ENCODE peak calls at places on chromosomes 13 and 19, in four cellular contexts. V is Peyer's patch, Q is fibroblast of pulmonary artery, W is A673. T is an unnamed sample.

GRCh38 chr13:112465251-112466131 is 89.3 kb downstream of the SPACA7 start:
- DNase-seq in V (no peak), Q (no peak), W (no peak), T (no peak)

GRCh38 chr19:3279306-3279705 is 54.8 kb downstream of the CELF5 start:
- DNase-seq in V (no peak), Q (no peak), W (no peak), T (no peak)

GRCh38 chr19:52070496-52070895 is 21.9 kb upstream of the ZNF432 start:
- DNase-seq in V (no peak), Q (peak; percentile 60), W (no peak), T (no peak)

GRCh38 chr19:46069841-46070341 is 29.1 kb upstream of the IGFL4 start:
- DNase-seq in V (no peak), Q (peak; percentile 97), W (no peak), T (peak; percentile 65)

GRCh38 chr19:916645-917322 is 349 bp upstream of the KISS1R start:
- DNase-seq in V (no peak), Q (no peak), W (no peak), T (no peak)

GRCh38 chr13:102678339-102679122 is 16.3 kb downstream of the METTL21C start:
- DNase-seq in V (no peak), Q (no peak), W (no peak), T (no peak)

GRCh38 chr19:16328824-16329482 is 4.3 kb downstream of the KLF2 start:
- DNase-seq in V (peak; percentile 62), Q (peak; percentile 76), W (no peak), T (peak; percentile 54)

GRCh38 chr13:38685974-38686571 is 804 bp upstream of the FREM2 start:
- DNase-seq in V (no peak), Q (peak; percentile 13), W (peak; percentile 91), T (no peak)

GRCh38 chr19:800360-801029 is 3.2 kb downstream of the PTBP1 start:
- DNase-seq in V (no peak), Q (no peak), W (no peak), T (no peak)

GRCh38 chr13:97256343-97256783 is 34.2 kb downstream of the MBNL2 start:
- DNase-seq in V (no peak), Q (peak; percentile 96), W (no peak), T (peak; percentile 88)

GRCh38 chr13:77172650-77173049 is 145.7 kb upstream of the FBXL3 start:
- DNase-seq in V (no peak), Q (no peak), W (no peak), T (no peak)

GRCh38 chr13:77285098-77285497 is 41.8 kb downstream of the MYCBP2 start:
- DNase-seq in V (no peak), Q (no peak), W (no peak), T (no peak)

GRCh38 chr19:38949580-38950367 is 19.0 kb downstream of the MRPS12 start:
- DNase-seq in V (peak; percentile 88), Q (peak; percentile 79), W (peak; percentile 98), T (peak; percentile 44)

GRCh38 chr19:3683405-3683865 is 16.8 kb downstream of the PIP5K1C start:
- DNase-seq in V (no peak), Q (peak; percentile 94), W (peak; percentile 91), T (no peak)

DNA sequence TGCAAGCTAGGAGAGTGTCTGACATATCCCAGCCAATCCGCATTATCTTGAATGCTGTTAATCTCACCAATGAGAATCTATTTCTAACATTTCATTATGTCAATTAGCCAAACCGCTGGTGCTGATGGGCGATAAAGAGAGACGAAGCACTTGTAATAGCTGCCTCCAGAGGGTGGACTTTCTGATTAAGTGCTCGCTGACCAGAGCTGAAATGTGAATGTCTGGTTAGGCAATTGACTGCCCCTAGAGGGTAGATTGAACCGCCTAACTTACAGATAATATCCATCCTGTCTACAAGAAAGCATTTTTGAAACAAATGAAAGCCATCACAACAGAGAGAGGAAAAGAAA is 552 bp upstream of the GRWD1 start:
- DNase-seq in V (no peak), Q (peak; percentile 94), W (peak; percentile 89), T (peak; percentile 94)
- TF ChIP-seq CTCF in V (peak; percentile 45), Q (peak; percentile 73), W (peak; percentile 28), T (peak; percentile 84)

GRCh38 chr13:26629260-26629659 is 71.8 kb downstream of the WASF3 start:
- DNase-seq in V (no peak), Q (peak; percentile 17), W (peak; percentile 22), T (peak; percentile 3)
- TF ChIP-seq CTCF in V (peak; percentile 25), Q (peak; percentile 7), W (peak; percentile 43), T (peak; percentile 26)

GRCh38 chr19:41959056-41960053 is at the start of gene RABAC1:
- DNase-seq in V (peak; percentile 96), Q (peak; percentile 92), W (peak; percentile 97), T (peak; percentile 86)
- TF ChIP-seq CTCF in V (peak; percentile 38), Q (peak; percentile 19), W (peak; percentile 32), T (peak; percentile 38)

GRCh38 chr19:58553799-58554493 is 959 bp downstream of the CHMP2A start:
- DNase-seq in V (no peak), Q (no peak), W (no peak), T (no peak)

GRCh38 chr19:58556633-58557252 is 1.7 kb downstream of the UBE2M start:
- DNase-seq in V (no peak), Q (no peak), W (no peak), T (no peak)

GRCh38 chr19:58555369-58555885 is 522 bp upstream of the CHMP2A start:
- DNase-seq in V (no peak), Q (no peak), W (no peak), T (no peak)

GRCh38 chr19:58555920-58556632 is 1.2 kb upstream of the CHMP2A start:
- DNase-seq in V (no peak), Q (no peak), W (no peak), T (no peak)

GRCh38 chr19:58554494-58555368 is at the start of gene CHMP2A:
- DNase-seq in V (peak; percentile 99), Q (peak; percentile 97), W (peak; percentile 98), T (peak; percentile 97)
- TF ChIP-seq CTCF in V (no peak), Q (no peak), W (no peak), T (no peak)

DNA sequence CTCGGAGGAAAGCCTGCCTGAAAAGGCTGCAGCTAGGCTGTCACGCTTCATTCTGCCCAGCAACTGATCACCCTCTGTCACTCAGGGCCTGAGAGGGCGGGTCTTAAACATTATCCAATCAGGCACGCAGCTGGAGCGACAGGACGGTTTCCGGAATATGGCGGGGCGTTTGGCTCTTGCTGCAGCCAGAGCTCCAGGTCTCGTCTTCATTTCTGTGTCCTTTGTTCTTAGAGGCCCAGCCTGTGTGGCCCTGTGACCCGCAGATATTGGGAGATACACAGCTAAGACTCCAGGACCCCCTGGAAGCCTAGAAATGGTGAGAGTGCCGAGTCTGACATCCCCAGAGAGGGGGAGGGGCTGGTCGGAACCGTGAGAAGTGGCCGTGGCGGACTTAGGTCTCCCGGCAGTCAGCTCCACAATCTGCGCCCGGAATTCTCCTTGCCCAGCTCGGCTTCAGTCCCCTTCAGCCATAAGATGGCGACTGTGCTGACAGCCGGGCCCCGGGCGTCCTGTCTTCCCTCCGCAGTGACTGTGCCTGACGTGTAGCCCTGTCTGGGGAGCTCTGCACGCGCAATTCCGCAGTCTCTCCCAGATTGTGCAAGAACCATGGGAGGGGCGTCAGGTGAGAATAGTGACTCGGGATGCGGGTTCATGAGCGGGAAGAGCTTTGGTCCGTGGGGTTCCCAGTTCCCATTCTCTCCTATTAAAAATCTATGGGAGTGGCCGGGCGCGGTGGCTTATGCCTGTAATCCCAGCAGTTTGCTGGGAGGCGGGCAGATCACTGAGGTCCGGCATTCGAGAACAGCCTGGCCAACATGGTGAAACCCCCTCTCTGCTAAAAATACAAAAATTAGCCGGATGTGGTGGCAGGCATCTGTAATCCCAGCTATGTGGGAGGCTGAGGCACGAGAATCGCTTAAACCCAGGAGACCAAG is at the start of gene ZNF429:
- DNase-seq in V (peak; percentile 98), Q (peak; percentile 94), W (peak; percentile 68), T (peak; percentile 92)
- TF ChIP-seq CTCF in V (peak; percentile 25), Q (no peak), W (no peak), T (peak; percentile 6)

GRCh38 chr13:24270639-24271131 is 38.7 kb upstream of the C1QTNF9 start:
- DNase-seq in V (peak; percentile 85), Q (peak; percentile 47), W (peak; percentile 74), T (peak; percentile 48)
- TF ChIP-seq CTCF in V (peak; percentile 62), Q (no peak), W (peak; percentile 24), T (peak; percentile 6)

T was measured in AG10803.